ENCODE peak calls at places on chromosome 10, in five cellular contexts. S, R, X, D and U are unnamed samples.

GRCh38 chr10:77827383-77827782 is 99.2 kb downstream of the DLG5 start:
- DNase-seq in S (no peak), R (no peak), X (no peak), D (no peak), U (no peak)

GRCh38 chr10:14244147-14244546 is 86.6 kb downstream of the FRMD4A start:
- DNase-seq in S (peak; percentile 32), R (no peak), X (peak; percentile 73), D (no peak), U (no peak)

GRCh38 chr10:79219276-79219957 is 127.9 kb upstream of the PPIF start:
- DNase-seq in S (no peak), R (no peak), X (no peak), D (no peak), U (no peak)

GRCh38 chr10:131993298-131993674 is 11.6 kb upstream of the BNIP3 start:
- DNase-seq in S (no peak), R (no peak), X (no peak), D (no peak), U (no peak)

GRCh38 chr10:12511651-12512050 is 162.3 kb downstream of the CAMK1D start:
- DNase-seq in S (no peak), R (no peak), X (no peak), D (no peak), U (no peak)

GRCh38 chr10:42982886-42983594 is 93.8 kb upstream of the RET start:
- DNase-seq in S (no peak), R (no peak), X (no peak), D (no peak), U (no peak)

GRCh38 chr10:1240341-1240775 is 184.2 kb downstream of the WDR37 start:
- DNase-seq in S (no peak), R (no peak), X (peak; percentile 76), D (no peak), U (no peak)

GRCh38 chr10:31759124-31759798 is 169.4 kb downstream of the ARHGAP12 start:
- DNase-seq in S (peak; percentile 85), R (no peak), X (peak; percentile 82), D (peak; percentile 82), U (peak; percentile 82)

GRCh38 chr10:78777466-78778256 is 291.1 kb upstream of the ZMIZ1 start:
- DNase-seq in S (no peak), R (no peak), X (no peak), D (peak; percentile 62), U (no peak)

GRCh38 chr10:71933651-71934050 is 30.5 kb upstream of the CHST3 start:
- DNase-seq in S (no peak), R (no peak), X (no peak), D (no peak), U (no peak)

GRCh38 chr10:125340871-125341270 is 180.5 kb upstream of the CTBP2 start:
- DNase-seq in S (no peak), R (no peak), X (no peak), D (no peak), U (no peak)

GRCh38 chr10:97584060-97584797 is at the start of gene HOGA1:
- DNase-seq in S (peak; percentile 84), R (no peak), X (peak; percentile 61), D (peak; percentile 68), U (peak; percentile 47)

GRCh38 chr10:7561216-7561893 is 105.4 kb downstream of the ITIH5 start:
- DNase-seq in S (no peak), R (no peak), X (peak; percentile 34), D (peak; percentile 70), U (no peak)

GRCh38 chr10:87816163-87816841 is 1.7 kb downstream of the ATAD1 start:
- DNase-seq in S (no peak), R (no peak), X (no peak), D (no peak), U (no peak)

GRCh38 chr10:110508806-110509544 is 11.3 kb downstream of the DUSP5 start:
- DNase-seq in S (no peak), R (no peak), X (no peak), D (no peak), U (peak; percentile 55)

GRCh38 chr10:110376021-110376773 is 71.5 kb upstream of the SMNDC1 start:
- DNase-seq in S (no peak), R (no peak), X (no peak), D (no peak), U (peak; percentile 55)

DNA sequence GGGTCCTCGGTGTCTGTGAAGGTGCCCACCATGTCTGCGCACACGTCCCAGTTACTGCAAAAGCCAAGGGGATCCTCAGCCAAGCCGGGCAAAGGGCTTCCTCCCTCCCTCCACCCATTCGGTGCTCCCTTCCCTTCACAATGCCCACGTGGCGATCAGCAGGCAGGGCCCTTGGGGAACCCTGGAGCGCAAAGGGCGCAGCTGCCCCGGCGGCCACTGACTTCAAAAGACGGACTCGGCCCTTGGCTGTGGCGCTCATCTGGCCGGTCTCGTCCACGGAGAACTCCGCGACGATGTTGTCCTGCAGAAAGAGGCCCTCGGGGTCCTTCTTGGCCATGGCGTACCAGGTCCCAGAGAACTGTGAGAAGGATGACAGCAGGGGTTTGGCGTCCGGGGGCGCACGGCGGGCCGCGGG is 582 bp downstream of the RBP4 start:
- DNase-seq in S (no peak), R (no peak), X (peak; percentile 17), D (peak; percentile 32), U (no peak)
- H3K4me3 ChIP-seq in S (no peak overlapping the region), R (no peak overlapping the region), X (peak overlapping the region; percentile 65), D (peak overlapping the region; percentile 58), U (no peak overlapping the region)

DNA sequence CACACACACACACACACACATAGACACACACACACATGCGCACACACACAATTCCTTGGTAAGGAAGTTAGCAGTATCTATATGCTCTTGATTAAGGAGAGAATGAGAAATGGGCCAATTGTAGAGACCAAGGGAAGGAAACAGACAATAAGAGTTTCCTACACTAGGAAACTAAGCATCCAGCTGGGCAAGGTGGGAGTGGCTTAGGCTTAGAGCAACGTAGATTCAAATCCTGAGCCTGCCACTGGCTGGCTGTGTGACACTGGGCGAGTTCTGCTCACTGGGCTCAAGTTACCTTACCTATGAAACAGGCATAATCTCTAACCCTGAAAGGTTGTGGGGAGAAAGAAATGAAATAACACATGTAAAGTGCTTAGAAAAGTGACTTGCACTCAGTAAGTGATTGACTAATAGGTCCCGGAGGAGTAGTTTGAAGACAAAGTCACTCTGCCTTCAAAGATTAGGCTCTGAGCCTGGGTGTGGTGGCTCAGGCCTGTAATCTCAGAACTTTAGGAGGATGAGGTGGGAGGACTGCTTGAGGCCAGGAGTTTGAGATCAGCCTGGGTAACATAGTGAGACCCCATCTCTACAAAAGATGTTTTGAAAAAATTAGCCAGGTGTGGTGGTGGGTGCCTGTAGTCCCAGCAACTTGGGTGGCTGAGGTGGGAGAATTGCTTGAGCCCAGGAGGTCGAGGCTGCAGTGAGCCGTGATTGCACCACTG is 701.4 kb downstream of the PARD3 start:
- DNase-seq in S (no peak), R (no peak), X (peak; percentile 85), D (no peak), U (peak; percentile 53)
- TF ChIP-seq EZH2 in S (no peak), R (no peak), X (no peak), D (no peak), U (no peak)

GRCh38 chr10:73413528-73414229 is at the start of gene ANXA7:
- DNase-seq in S (peak; percentile 68), R (peak; percentile 47), X (peak; percentile 96), D (peak; percentile 97), U (peak; percentile 88)

GRCh38 chr10:73414230-73414981 is 548 bp upstream of the ANXA7 start:
- DNase-seq in S (no peak), R (no peak), X (peak; percentile 30), D (peak; percentile 20), U (no peak)

GRCh38 chr10:73416571-73416970 is 2.7 kb upstream of the ANXA7 start:
- DNase-seq in S (no peak), R (no peak), X (no peak), D (no peak), U (no peak)

GRCh38 chr10:73410897-73411296 is 3.0 kb downstream of the ANXA7 start:
- DNase-seq in S (no peak), R (no peak), X (no peak), D (no peak), U (no peak)

GRCh38 chr10:73413108-73413527 is 740 bp downstream of the ANXA7 start:
- DNase-seq in S (peak; percentile 51), R (peak; percentile 41), X (peak; percentile 40), D (peak; percentile 78), U (no peak)
- H3K4me1 ChIP-seq in S (peaks cover 11% of the 10 kb centered on the region), R (no peaks in the 10 kb centered on the region), X (peaks cover 13% of the 10 kb centered on the region), D (peaks cover 8% of the 10 kb centered on the region), U (peaks cover 11% of the 10 kb centered on the region)

GRCh38 chr10:32787690-32788284 is 170.2 kb downstream of the ITGB1 start:
- DNase-seq in S (no peak), R (no peak), X (no peak), D (no peak), U (no peak)

GRCh38 chr10:32786968-32787367 is 171.1 kb downstream of the ITGB1 start:
- DNase-seq in S (no peak), R (no peak), X (no peak), D (no peak), U (no peak)

GRCh38 chr10:32793033-32793432 is 165.0 kb downstream of the ITGB1 start:
- DNase-seq in S (no peak), R (no peak), X (no peak), D (no peak), U (no peak)

GRCh38 chr10:32788359-32788758 is 169.7 kb downstream of the ITGB1 start:
- DNase-seq in S (no peak), R (no peak), X (no peak), D (peak; percentile 10), U (no peak)

DNA sequence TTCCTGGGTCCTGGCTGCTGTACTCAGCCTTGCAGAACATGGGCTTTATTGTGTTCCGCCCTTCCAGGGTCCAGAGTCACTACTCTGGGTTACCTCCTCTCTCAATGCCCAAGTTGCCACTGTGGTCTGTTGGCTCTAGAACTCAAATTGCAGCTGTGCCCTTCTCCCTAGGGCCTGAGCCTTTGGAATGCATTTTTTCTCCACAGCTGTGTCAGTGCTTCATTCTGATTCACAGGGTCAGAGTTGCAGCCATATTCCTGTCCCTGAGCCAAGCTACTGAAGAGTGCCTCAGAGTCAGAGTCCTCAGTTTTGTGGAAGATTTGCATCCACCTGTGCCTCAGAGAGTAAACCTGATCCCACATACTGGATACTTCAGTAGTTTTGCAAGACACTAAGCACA is 167.5 kb downstream of the ITGB1 start:
- DNase-seq in S (no peak), R (no peak), X (no peak), D (no peak), U (no peak)
- H3K4me3 ChIP-seq in S (no peak overlapping the region), R (no peak overlapping the region), X (no peak overlapping the region), D (no peak overlapping the region), U (no peak overlapping the region)

DNA sequence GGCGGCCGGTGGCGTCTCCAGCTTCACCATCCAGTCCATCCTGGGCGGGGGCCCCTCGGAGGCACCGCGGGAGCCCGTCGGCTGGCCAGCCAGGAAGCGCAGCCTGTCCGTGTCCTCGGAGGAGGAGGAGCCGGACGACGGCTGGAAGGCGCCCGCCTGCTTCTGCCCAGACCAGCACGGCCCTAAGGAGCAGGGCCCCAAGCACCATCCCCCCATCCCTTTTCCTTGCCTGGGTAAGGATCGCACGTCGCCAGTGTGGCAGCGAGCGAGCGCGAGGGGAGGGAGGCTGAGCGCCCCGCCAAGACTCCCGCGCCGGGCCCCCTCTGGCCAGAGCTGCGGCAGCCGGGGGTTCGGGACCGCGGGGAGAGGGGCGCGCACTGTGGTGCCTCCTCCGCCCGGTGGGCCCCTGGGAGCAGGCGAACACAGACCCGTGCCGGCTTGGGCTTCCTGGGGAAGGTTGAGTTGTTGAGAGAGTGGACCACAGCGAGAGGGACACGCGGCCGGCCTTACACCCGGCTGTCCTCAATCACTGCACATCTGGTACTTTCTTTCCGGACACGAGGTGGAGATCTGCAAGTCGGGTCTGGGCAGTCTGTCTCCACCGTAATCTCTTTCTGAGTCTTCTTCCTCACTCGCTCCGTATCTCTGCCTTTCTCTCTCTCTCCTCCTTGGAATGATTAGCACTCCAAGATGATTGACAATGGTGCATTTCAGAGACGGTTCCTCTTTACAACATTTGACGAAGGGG is 652 bp downstream of the HMX2 start:
- DNase-seq in S (no peak), R (no peak), X (peak; percentile 75), D (no peak), U (no peak)
- TF ChIP-seq EZH2 in S (no peak), R (no peak), X (peak; percentile 99), D (peak; percentile 69), U (peak; percentile 18)

GRCh38 chr10:122338609-122339441 is 35.7 kb upstream of the PLEKHA1 start:
- DNase-seq in S (no peak), R (no peak), X (no peak), D (no peak), U (no peak)
- H3K4me1 ChIP-seq in S (no peaks in the 10 kb centered on the region), R (no peaks in the 10 kb centered on the region), X (no peaks in the 10 kb centered on the region), D (no peaks in the 10 kb centered on the region), U (no peaks in the 10 kb centered on the region)